ENCODE peak calls at places on chromosomes 1 and 21, in seven cellular contexts. X is T47D, T is H1, L is K562, K is HCT116, B is GM12878, U is SK-N-SH. Q is an unnamed sample.

GRCh38 chr1:223312705-223313414 is 51.1 kb downstream of the SUSD4 start:
- DNase-seq in U (no peak), L (no peak), K (no peak), X (no peak), T (no peak), B (no peak), Q (no peak)

GRCh38 chr1:203607169-203607873 is 19.3 kb upstream of the ATP2B4 start:
- DNase-seq in X (no peak), T (no peak), U (no peak), B (no peak), K (no peak), L (peak; percentile 46), Q (no peak)

GRCh38 chr1:64744492-64745180 is at the start of gene RAVER2:
- DNase-seq in U (peak; percentile 93), T (peak; percentile 85), B (no peak), L (peak; percentile 70), K (peak; percentile 38), X (peak; percentile 54), Q (peak; percentile 34)

GRCh38 chr1:22204989-22205913 is 62.4 kb upstream of the WNT4 start:
- DNase-seq in B (no peak), X (no peak), T (no peak), L (no peak), K (no peak), U (no peak), Q (no peak)

GRCh38 chr1:38073926-38074677 is 27.5 kb upstream of the POU3F1 start:
- DNase-seq in T (no peak), X (peak; percentile 23), K (no peak), U (no peak), L (no peak), B (no peak), Q (no peak)

GRCh38 chr21:21921410-21922232 is 923.4 kb downstream of the NCAM2 start:
- DNase-seq in T (no peak), U (peak; percentile 16), L (peak; percentile 10), B (no peak), K (no peak), X (peak; percentile 29), Q (no peak)

GRCh38 chr1:115099693-115100050 is 10.4 kb upstream of the TSPAN2 start:
- DNase-seq in K (no peak), L (no peak), B (no peak), T (no peak), X (no peak), U (no peak), Q (no peak)

GRCh38 chr21:28230559-28230958 is 762.1 kb downstream of the LTN1 start:
- DNase-seq in X (no peak), K (no peak), L (no peak), B (no peak), T (no peak), U (no peak), Q (no peak)

GRCh38 chr1:219385786-219386427 is 212.2 kb downstream of the LYPLAL1 start:
- DNase-seq in X (peak; percentile 37), U (peak; percentile 23), L (peak; percentile 55), K (peak; percentile 41), B (peak; percentile 5), T (peak; percentile 64), Q (peak; percentile 69)

GRCh38 chr1:14775434-14775833 is 176.9 kb downstream of the KAZN start:
- DNase-seq in L (no peak), K (no peak), U (no peak), X (no peak), T (no peak), B (no peak), Q (no peak)

GRCh38 chr1:89810302-89810701 is 10.5 kb upstream of the LRRC8D start:
- DNase-seq in U (no peak), L (no peak), K (no peak), T (no peak), X (no peak), B (no peak), Q (no peak)

GRCh38 chr1:160834945-160835565 is 27.6 kb downstream of the CD244 start:
- DNase-seq in T (no peak), B (no peak), U (peak; percentile 23), L (peak; percentile 42), X (no peak), K (peak; percentile 22), Q (peak; percentile 22)

GRCh38 chr1:153612755-153613331 is at the start of gene S100A16:
- DNase-seq in T (peak; percentile 75), K (peak; percentile 56), U (no peak), L (peak; percentile 48), B (no peak), X (peak; percentile 90), Q (no peak)

GRCh38 chr1:98048234-98048633 is 127.4 kb upstream of the DPYD start:
- DNase-seq in B (no peak), X (peak; percentile 61), T (peak; percentile 87), L (no peak), K (no peak), U (peak; percentile 59), Q (peak; percentile 13)
- TF ChIP-seq JUND in B (no peak), X (no peak), T (no peak), L (no peak), K (no peak), U (no peak), Q (no peak)

GRCh38 chr1:150875197-150876110 is 945 bp downstream of the ARNT start:
- DNase-seq in T (no peak), L (no peak), K (no peak), U (peak; percentile 37), X (no peak), B (no peak), Q (peak; percentile 10)
- TF ChIP-seq JUND in T (no peak), L (no peak), K (no peak), U (no peak), X (no peak), B (no peak), Q (no peak)

GRCh38 chr1:75672108-75672507 is 52.4 kb upstream of the ACADM start:
- DNase-seq in L (no peak), T (peak; percentile 46), X (no peak), K (no peak), U (no peak), B (no peak), Q (peak; percentile 41)

GRCh38 chr1:75673885-75674284 is 50.6 kb upstream of the ACADM start:
- DNase-seq in K (no peak), U (no peak), X (no peak), L (no peak), B (no peak), T (no peak), Q (no peak)

GRCh38 chr1:75672528-75673393 is 51.7 kb upstream of the ACADM start:
- DNase-seq in K (peak; percentile 55), U (no peak), X (no peak), T (peak; percentile 58), L (peak; percentile 55), B (no peak), Q (peak; percentile 58)

GRCh38 chr1:75671708-75672107 is 52.8 kb upstream of the ACADM start:
- DNase-seq in B (no peak), U (no peak), K (no peak), L (no peak), X (no peak), T (no peak), Q (no peak)

GRCh38 chr1:75673399-75673798 is 51.1 kb upstream of the ACADM start:
- DNase-seq in L (no peak), U (no peak), T (no peak), X (no peak), B (no peak), K (no peak), Q (no peak)
- TF ChIP-seq JUND in L (no peak), U (no peak), T (no peak), X (no peak), B (no peak), K (no peak), Q (no peak)

GRCh38 chr1:210540288-210540687 is 211.6 kb downstream of the HHAT start:
- DNase-seq in T (no peak), K (no peak), B (no peak), X (no peak), U (no peak), L (no peak), Q (no peak)
- TF ChIP-seq JUND in T (no peak), K (no peak), B (no peak), X (no peak), U (no peak), L (no peak), Q (no peak)

DNA sequence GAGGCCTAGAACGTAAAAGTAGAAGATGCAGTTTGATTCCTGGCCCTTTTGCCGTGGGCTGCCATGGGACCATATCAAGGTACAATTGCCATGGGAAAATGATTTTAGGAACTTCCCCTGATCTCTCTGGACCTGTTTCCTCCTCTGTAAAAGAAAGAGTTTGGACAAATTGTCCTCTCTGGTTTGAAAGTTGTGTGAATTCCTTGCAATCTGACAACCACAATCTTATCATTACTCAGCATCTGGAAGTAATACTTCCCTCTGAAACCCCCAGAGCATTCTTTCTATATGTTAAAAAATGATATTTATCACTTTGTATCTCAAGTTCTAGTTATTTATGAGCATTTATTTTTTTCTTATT is 181.0 kb downstream of the DYRK1A start:
- DNase-seq in T (no peak), U (no peak), K (no peak), L (no peak), X (no peak), B (no peak), Q (no peak)
- TF ChIP-seq JUND in T (no peak), U (no peak), K (no peak), L (no peak), X (no peak), B (no peak), Q (no peak)

DNA sequence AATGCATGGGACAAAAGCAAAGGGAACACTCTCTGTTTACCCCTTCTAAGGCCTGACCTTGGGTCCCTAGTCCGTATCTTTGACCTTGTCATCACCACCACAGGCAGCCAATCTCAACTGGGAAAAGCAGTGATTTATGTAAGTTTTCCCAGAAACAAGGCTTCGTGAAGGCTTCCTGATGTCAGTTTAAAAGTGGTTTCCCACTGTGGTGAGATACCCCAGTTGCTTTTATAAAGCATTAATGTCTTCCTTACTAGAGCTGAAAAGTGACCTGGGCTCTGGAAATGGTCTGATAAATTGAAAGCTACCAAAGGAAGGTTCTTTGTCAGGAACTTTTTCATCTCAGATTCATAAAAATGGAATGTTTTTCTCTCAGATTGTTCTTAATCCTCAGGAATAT is 536.4 kb upstream of the PTBP2 start:
- DNase-seq in L (no peak), X (no peak), T (no peak), U (no peak), B (no peak), K (no peak), Q (no peak)
- TF ChIP-seq JUND in L (no peak), X (no peak), T (no peak), U (no peak), B (no peak), K (no peak), Q (no peak)

DNA sequence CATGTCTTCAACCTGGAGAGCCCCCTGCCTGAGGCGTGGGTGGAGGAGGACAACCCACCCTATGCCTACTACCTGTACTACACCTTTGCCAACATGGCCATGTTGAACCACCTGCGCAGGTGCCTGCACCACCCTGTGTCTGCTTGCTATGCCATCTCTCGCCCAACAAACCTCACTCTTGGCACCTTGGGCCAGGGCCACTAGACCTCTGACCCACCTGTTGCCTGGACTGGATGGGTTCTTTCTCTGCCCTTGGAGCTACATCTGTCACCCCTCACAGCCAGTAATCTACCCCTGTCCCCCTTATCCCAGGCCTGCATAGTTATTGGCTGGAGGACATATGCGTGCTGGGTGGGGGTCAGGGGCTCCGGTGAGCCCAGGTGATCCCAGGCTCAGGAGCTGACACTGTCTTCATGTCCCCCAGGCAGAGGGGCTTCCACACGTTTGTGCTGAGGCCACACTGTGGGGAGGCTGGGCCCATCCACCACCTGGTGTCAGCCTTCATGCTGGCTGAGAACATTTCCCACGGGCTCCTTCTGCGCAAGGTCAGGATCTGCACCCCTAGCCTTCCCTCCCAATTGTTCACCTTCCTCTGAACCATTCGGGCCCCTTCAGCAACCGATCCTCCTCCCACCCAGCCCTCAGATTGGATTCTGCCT is 9.9 kb downstream of the AMPD2 start:
- DNase-seq in X (no peak), L (no peak), B (no peak), U (peak; percentile 12), T (peak; percentile 35), K (no peak), Q (no peak)
- TF ChIP-seq JUND in X (no peak), L (no peak), B (no peak), U (no peak), T (no peak), K (no peak), Q (no peak)

Q was measured in HepG2.